ENCODE peak calls at places on chromosome 22, in six cellular contexts. X, E, A, O, F and L are unnamed samples. For H3K36me3, the result is how much of the 10 kb centered on the place peaks cover.

GRCh38 chr22:40898850-40899357 is 37.0 kb upstream of the DNAJB7 start:
- DNase-seq in E (no peak), X (no peak), A (peak), O (no peak), F (peak), L (peak)

GRCh38 chr22:45216133-45217003 is 24.3 kb downstream of the KIAA0930 start:
- DNase-seq in X (peak), O (peak), E (no peak), A (peak), F (no peak), L (no peak)

GRCh38 chr22:49373801-49374226 is 453.9 kb downstream of the BRD1 start:
- DNase-seq in A (no peak), X (no peak), F (no peak), E (peak), O (peak), L (no peak)

GRCh38 chr22:22684605-22685561 is 40.5 kb downstream of the GGTLC2 start:
- DNase-seq in A (peak), F (peak), E (no peak), X (peak), O (no peak), L (peak)

GRCh38 chr22:38398609-38399401 is 56.2 kb downstream of the KCNJ4 start:
- DNase-seq in F (peak), O (peak), E (peak), A (peak), X (peak), L (peak)

GRCh38 chr22:42644422-42645340 is 4.3 kb upstream of the ATP5MGL start:
- DNase-seq in A (peak), F (no peak), X (no peak), E (peak), O (no peak), L (no peak)

GRCh38 chr22:40241200-40241763 is 63.6 kb downstream of the TNRC6B start:
- DNase-seq in A (no peak), X (no peak), E (no peak), F (no peak), O (no peak), L (no peak)

GRCh38 chr22:44184006-44184405 is 3.3 kb downstream of the PARVG start:
- DNase-seq in X (no peak), F (no peak), O (peak), E (no peak), A (no peak), L (no peak)

GRCh38 chr22:44550666-44551491 is 52.8 kb upstream of the RTL6 start:
- DNase-seq in F (peak), X (peak), E (no peak), O (peak), A (peak), L (peak)

GRCh38 chr22:44003776-44004460 is 20.2 kb upstream of the PARVB start:
- DNase-seq in O (no peak), E (no peak), X (no peak), A (no peak), F (no peak), L (no peak)

GRCh38 chr22:41893591-41894375 is 21.1 kb downstream of the SHISA8 start:
- DNase-seq in X (no peak), E (no peak), O (no peak), A (no peak), F (no peak), L (no peak)

GRCh38 chr22:39183991-39184585 is 31.6 kb upstream of the CBX7 start:
- DNase-seq in F (no peak), E (no peak), X (no peak), O (peak), A (peak), L (no peak)

GRCh38 chr22:39363751-39364484 is 14.1 kb downstream of the SYNGR1 start:
- DNase-seq in A (no peak), X (no peak), O (no peak), E (no peak), F (no peak), L (no peak)

GRCh38 chr22:38454361-38455062 is 487 bp downstream of the KCNJ4 start:
- DNase-seq in O (peak), E (no peak), A (no peak), X (no peak), F (no peak), L (peak)

GRCh38 chr22:31046591-31047226 is 34.4 kb upstream of the SMTN start:
- DNase-seq in F (no peak), E (peak), A (peak), O (peak), X (peak), L (peak)

GRCh38 chr22:31575190-31575589 is 78.9 kb downstream of the SFI1 start:
- DNase-seq in F (no peak), E (no peak), O (no peak), X (no peak), A (no peak), L (no peak)

GRCh38 chr22:22167791-22168189 is 76.8 kb upstream of the VPREB1 start:
- DNase-seq in F (peak), A (no peak), X (no peak), O (no peak), E (no peak), L (no peak)

GRCh38 chr22:44497218-44497903 is 672 bp downstream of the RTL6 start:
- DNase-seq in F (peak), O (peak), A (peak), X (peak), E (peak), L (no peak)

GRCh38 chr22:30705710-30706651 is 11.3 kb downstream of the OSBP2 start:
- DNase-seq in F (no peak), O (no peak), A (no peak), E (no peak), X (peak), L (peak)

GRCh38 chr22:30425327-30425615 is 297 bp upstream of the MTFP1 start:
- DNase-seq in F (no peak), O (peak), E (no peak), A (no peak), X (no peak), L (no peak)

GRCh38 chr22:18070556-18071306 is 7.1 kb upstream of the PEX26 start:
- DNase-seq in F (peak), E (no peak), A (no peak), X (peak), O (no peak), L (no peak)

GRCh38 chr22:39486951-39487825 is 14.9 kb upstream of the MIEF1 start:
- DNase-seq in O (peak), A (no peak), X (peak), F (no peak), E (no peak), L (no peak)

GRCh38 chr22:20430641-20431519 is 6.7 kb downstream of the SCARF2 start:
- DNase-seq in E (peak), A (peak), F (peak), O (peak), X (no peak), L (no peak)

GRCh38 chr22:39383841-39384625 is 15.5 kb upstream of the TAB1 start:
- DNase-seq in X (no peak), F (no peak), A (no peak), E (no peak), O (no peak), L (no peak)

GRCh38 chr22:38305481-38306448 is 11.5 kb downstream of the CSNK1E start:
- DNase-seq in X (no peak), F (peak), A (peak), O (no peak), E (no peak), L (no peak)

GRCh38 chr22:42079319-42080251 is at the start of gene SMDT1:
- DNase-seq in X (peak), O (peak), E (peak), A (peak), F (peak), L (peak)

DNA sequence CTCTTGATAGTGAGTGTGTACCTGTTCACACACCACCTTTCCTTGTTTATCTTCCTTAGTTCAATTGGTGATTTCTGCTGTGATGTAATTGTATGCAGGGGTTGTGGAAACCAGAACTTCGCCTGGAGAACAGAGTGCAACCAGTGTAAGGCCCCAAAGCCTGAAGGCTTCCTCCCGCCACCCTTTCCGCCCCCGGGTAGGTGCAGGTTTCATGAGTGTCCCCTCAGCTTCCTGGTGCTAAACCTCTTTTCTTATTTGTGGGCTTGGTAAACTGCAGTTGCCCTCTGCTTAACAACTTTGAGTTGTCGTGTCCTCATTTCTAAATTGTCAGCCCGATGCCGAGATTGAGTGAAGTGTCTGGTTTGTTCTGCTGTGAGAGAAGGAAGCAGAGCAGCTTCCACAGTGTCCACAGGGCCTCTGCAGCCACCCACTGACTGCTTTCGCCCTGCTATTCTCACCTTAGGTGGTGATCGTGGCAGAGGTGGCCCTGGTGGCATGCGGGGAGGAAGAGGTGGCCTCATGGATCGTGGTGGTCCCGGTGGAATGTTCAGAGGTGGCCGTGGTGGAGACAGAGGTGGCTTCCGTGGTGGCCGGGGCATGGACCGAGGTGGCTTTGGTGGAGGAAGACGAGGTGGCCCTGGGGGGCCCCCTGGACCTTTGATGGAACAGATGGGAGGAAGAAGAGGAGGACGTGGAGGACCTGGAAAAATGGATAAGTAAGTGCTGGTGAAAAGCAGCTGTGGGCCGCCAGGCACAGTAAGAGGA is 7.1 kb upstream of the GAS2L1 start:
- DNase-seq in A (no peak), E (peak), X (no peak), F (no peak), O (no peak), L (no peak)
- H3K36me3 ChIP-seq in A (half or more), E (half or more), X (under half), F (under half), O (half or more), L (half or more)

GRCh38 chr22:27299181-27300085 is 502.1 kb downstream of the MN1 start:
- DNase-seq in E (no peak), A (no peak), F (no peak), O (no peak), X (no peak), L (no peak)
- H3K4me3 ChIP-seq in E (peak), A (no peak), F (no peak), O (peak), X (no peak), L (peak)

GRCh38 chr22:32780726-32781310 is 20.7 kb upstream of the TIMP3 start:
- DNase-seq in E (no peak), F (no peak), A (no peak), X (no peak), O (no peak), L (no peak)
- H3K36me3 ChIP-seq in E (under half), F (under half), A (under half), X (under half), O (under half), L (under half)

GRCh38 chr22:23695141-23695540 is 4.3 kb downstream of the RGL4 start:
- DNase-seq in O (peak), F (no peak), X (no peak), A (no peak), E (no peak), L (no peak)
- H3K4me3 ChIP-seq in O (no peak), F (no peak), X (no peak), A (no peak), E (no peak), L (no peak)

GRCh38 chr22:50401907-50402306 is 58.8 kb downstream of the PPP6R2 start:
- DNase-seq in F (no peak), E (no peak), A (no peak), O (no peak), X (no peak), L (no peak)

GRCh38 chr22:50398698-50399648 is 55.8 kb downstream of the PPP6R2 start:
- DNase-seq in E (no peak), F (peak), A (peak), X (peak), O (no peak), L (no peak)

GRCh38 chr22:50399751-50400331 is 56.7 kb downstream of the PPP6R2 start:
- DNase-seq in X (no peak), A (peak), E (no peak), O (no peak), F (peak), L (peak)

GRCh38 chr22:50400931-50401330 is 57.8 kb downstream of the PPP6R2 start:
- DNase-seq in F (no peak), E (no peak), O (no peak), X (no peak), A (no peak), L (no peak)

GRCh38 chr22:50400406-50400805 is 57.3 kb downstream of the PPP6R2 start:
- DNase-seq in F (no peak), O (no peak), X (peak), A (no peak), E (no peak), L (no peak)
- H3K36me3 ChIP-seq in F (under half), O (under half), X (under half), A (under half), E (under half), L (under half)

GRCh38 chr22:46286941-46287872 is 9.5 kb upstream of the GTSE1 start:
- DNase-seq in A (no peak), F (no peak), X (no peak), E (no peak), O (no peak), L (no peak)
- H3K4me3 ChIP-seq in A (no peak), F (no peak), X (no peak), E (peak), O (no peak), L (no peak)

DNA sequence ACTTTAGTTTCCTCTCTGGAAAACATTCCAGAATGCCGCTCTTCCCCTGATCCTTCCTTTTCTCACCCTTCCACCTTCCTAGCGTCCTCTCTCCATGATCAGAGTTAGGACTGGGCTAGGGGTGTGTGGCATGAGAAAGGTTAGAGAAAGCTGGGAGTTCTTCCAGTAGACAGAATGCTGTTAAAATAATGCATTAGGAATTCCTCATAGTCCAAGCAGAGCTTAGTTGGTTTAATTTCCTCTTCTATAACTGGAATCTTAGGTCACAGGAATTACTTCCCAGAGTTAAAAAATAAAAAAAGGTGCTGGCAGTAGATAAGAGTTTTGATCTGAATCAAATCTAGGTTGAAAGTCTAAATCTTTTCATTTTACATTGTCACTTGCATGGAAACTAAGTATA is 37.2 kb upstream of the ADORA2A start:
- DNase-seq in O (no peak), X (no peak), A (no peak), E (no peak), F (no peak), L (no peak)
- H3K36me3 ChIP-seq in O (under half), X (under half), A (under half), E (under half), F (under half), L (under half)

GRCh38 chr22:46481386-46481785 is 56.0 kb downstream of the CELSR1 start:
- DNase-seq in A (no peak), F (no peak), X (no peak), O (no peak), E (no peak), L (no peak)
- H3K4me3 ChIP-seq in A (no peak), F (no peak), X (no peak), O (no peak), E (no peak), L (no peak)

GRCh38 chr22:35326854-35327562 is 27.3 kb downstream of the TOM1 start:
- DNase-seq in F (no peak), A (no peak), O (peak), X (peak), E (no peak), L (no peak)
- H3K36me3 ChIP-seq in F (under half), A (half or more), O (half or more), X (under half), E (half or more), L (half or more)

GRCh38 chr22:36659762-36660509 is 43.6 kb downstream of the CACNG2 start:
- DNase-seq in X (peak), E (peak), O (peak), F (peak), A (peak), L (peak)
- H3K4me3 ChIP-seq in X (no peak), E (no peak), O (no peak), F (no peak), A (no peak), L (peak)